ENCODE peak calls at places on chromosomes 3 and 15, in eight cellular contexts. Y is MM.1S, B is OCI-LY7, C is HCT116, A is GM23338, W is PC-9, Q is PC-3, T is hepatocyte. Z is an unnamed sample. For H3K9me2, the result is how much of the 10 kb centered on the place peaks cover.

GRCh38 chr3:116920836-116921596 is 211.4 kb downstream of the TUSC7 start:
- DNase-seq in Y (no peak), B (no peak), C (no peak), A (no peak), W (no peak), Q (peak), T (no peak), Z (peak)

GRCh38 chr15:29283371-29283770 is 13.7 kb upstream of the NSMCE3 start:
- DNase-seq in Y (no peak), B (no peak), C (no peak), A (no peak), W (no peak), Q (no peak), T (no peak), Z (no peak)

GRCh38 chr15:50241684-50242450 is 23.7 kb downstream of the HDC start:
- DNase-seq in Y (no peak), B (no peak), C (no peak), A (no peak), W (no peak), Q (peak), T (no peak), Z (peak)

GRCh38 chr15:89852342-89853005 is 37.8 kb upstream of the ANPEP start:
- DNase-seq in Y (no peak), B (no peak), C (no peak), A (no peak), W (no peak), Q (peak), T (no peak), Z (no peak)

GRCh38 chr15:68829068-68829467 is 8.4 kb upstream of the ANP32A start:
- DNase-seq in Y (peak), B (peak), C (no peak), A (peak), W (no peak), Q (peak), T (no peak), Z (peak)

GRCh38 chr3:105747621-105748165 is 121.1 kb downstream of the CBLB start:
- DNase-seq in Y (no peak), B (no peak), C (no peak), A (no peak), W (no peak), Q (no peak), T (no peak), Z (peak)

GRCh38 chr15:97977734-97978133 is 17.2 kb downstream of the ARRDC4 start:
- DNase-seq in Y (no peak), B (no peak), C (no peak), A (peak), W (peak), Q (peak), T (no peak), Z (no peak)

GRCh38 chr3:79602385-79602784 is 165.4 kb downstream of the ROBO1 start:
- DNase-seq in Y (no peak), B (no peak), C (no peak), A (no peak), W (no peak), Q (no peak), T (no peak), Z (no peak)

GRCh38 chr3:140499114-140499757 is 178.6 kb upstream of the TRIM42 start:
- DNase-seq in Y (no peak), B (peak), C (no peak), A (peak), W (no peak), Q (peak), T (peak), Z (peak)

GRCh38 chr3:128069271-128069670 is 17.0 kb downstream of the SEC61A1 start:
- DNase-seq in Y (no peak), B (no peak), C (no peak), A (no peak), W (no peak), Q (no peak), T (no peak), Z (no peak)

GRCh38 chr15:76935620-76936019 is 4.1 kb downstream of the RCN2 start:
- DNase-seq in Y (no peak), B (peak), C (no peak), A (no peak), W (no peak), Q (no peak), T (no peak), Z (no peak)

GRCh38 chr3:143307613-143308183 is 188.1 kb downstream of the CHST2 start:
- DNase-seq in Y (peak), B (no peak), C (no peak), A (no peak), W (no peak), Q (peak), T (peak), Z (peak)

GRCh38 chr3:42701371-42702065 is 1.1 kb downstream of the HHATL start:
- DNase-seq in Y (peak), B (peak), C (no peak), A (peak), W (peak), Q (peak), T (peak), Z (peak)

GRCh38 chr3:89268059-89268458 is 160.6 kb downstream of the EPHA3 start:
- DNase-seq in Y (no peak), B (no peak), C (no peak), A (no peak), W (no peak), Q (no peak), T (no peak), Z (no peak)

GRCh38 chr3:10142707-10143560 is 1.4 kb downstream of the VHL start:
- DNase-seq in Y (no peak), B (peak), C (no peak), A (peak), W (no peak), Q (peak), T (no peak), Z (peak)

GRCh38 chr15:94287794-94288246 is 56.5 kb downstream of the MCTP2 start:
- DNase-seq in Y (peak), B (peak), C (no peak), A (peak), W (no peak), Q (no peak), T (no peak), Z (no peak)

GRCh38 chr3:37941608-37942540 is 48.7 kb upstream of the VILL start:
- DNase-seq in Y (no peak), B (no peak), C (no peak), A (no peak), W (no peak), Q (no peak), T (no peak), Z (no peak)

GRCh38 chr3:173639098-173639497 is 241.6 kb downstream of the NLGN1 start:
- DNase-seq in Y (no peak), B (no peak), C (no peak), A (no peak), W (no peak), Q (no peak), T (no peak), Z (no peak)

GRCh38 chr3:126487151-126487771 is 11.6 kb upstream of the ZXDC start:
- DNase-seq in Y (peak), B (peak), C (no peak), A (peak), W (no peak), Q (peak), T (no peak), Z (peak)

GRCh38 chr3:147141516-147141915 is 264.8 kb downstream of the ZIC4 start:
- DNase-seq in Y (no peak), B (no peak), C (no peak), A (no peak), W (no peak), Q (no peak), T (no peak), Z (no peak)
- H3K9me2 ChIP-seq in Y (under half), B (under half), C (under half), A (under half), W (under half), Q (under half), T (under half), Z (under half)

GRCh38 chr3:99808163-99808794 is 9.4 kb upstream of the CMSS1 start:
- DNase-seq in Y (peak), B (peak), C (peak), A (peak), W (peak), Q (peak), T (peak), Z (peak)
- H3K9me2 ChIP-seq in Y (under half), B (under half), C (under half), A (under half), W (under half), Q (under half), T (under half), Z (under half)

GRCh38 chr15:34688699-34689098 is 66.1 kb downstream of the GJD2 start:
- DNase-seq in Y (no peak), B (no peak), C (no peak), A (no peak), W (no peak), Q (no peak), T (no peak), Z (no peak)

GRCh38 chr15:34696506-34696905 is 58.3 kb downstream of the GJD2 start:
- DNase-seq in Y (no peak), B (no peak), C (no peak), A (no peak), W (no peak), Q (no peak), T (no peak), Z (no peak)

GRCh38 chr15:34693053-34693744 is 61.6 kb downstream of the GJD2 start:
- DNase-seq in Y (no peak), B (no peak), C (no peak), A (no peak), W (no peak), Q (peak), T (no peak), Z (peak)

DNA sequence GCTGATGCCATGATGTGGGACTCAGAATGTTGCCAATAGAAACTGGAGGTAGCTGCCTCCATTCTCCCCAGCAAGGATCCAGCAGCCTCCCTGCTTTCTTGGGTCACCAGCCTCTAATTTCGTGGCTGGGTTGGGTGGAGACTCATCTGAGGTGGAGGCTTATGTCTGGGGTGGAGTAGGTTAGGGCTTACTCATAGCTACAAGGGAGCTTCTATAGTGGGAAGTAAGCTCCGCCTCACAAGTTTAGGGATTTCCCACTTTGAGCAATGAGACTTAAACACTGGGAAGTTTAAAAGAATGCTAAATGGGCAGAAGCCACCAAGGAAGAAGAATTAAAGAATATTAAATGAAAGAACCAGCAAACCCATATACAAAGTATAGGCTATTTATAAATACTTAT is 63.8 kb downstream of the GJD2 start:
- DNase-seq in Y (no peak), B (no peak), C (no peak), A (no peak), W (no peak), Q (peak), T (no peak), Z (peak)
- H3K9me2 ChIP-seq in Y (under half), B (under half), C (under half), A (under half), W (under half), Q (under half), T (under half), Z (under half)

DNA sequence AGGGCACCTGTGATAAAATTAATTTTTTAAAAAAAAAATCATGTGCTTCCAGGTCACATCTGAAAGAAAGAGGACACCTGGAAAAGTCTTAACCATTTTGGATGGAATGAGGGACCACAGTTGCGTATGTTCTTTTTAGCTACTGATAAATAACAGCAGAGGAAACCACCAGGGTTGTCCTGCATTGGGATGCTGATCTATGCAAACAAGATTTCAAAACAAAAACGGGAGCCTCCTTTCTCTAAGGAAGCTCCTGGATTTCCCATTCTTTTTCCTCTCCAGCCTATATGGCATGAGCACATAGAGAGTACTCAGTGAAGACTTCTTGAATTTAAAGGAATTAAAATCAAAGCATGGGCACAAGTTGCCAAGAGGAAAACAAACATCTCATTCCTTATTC is 145.6 kb upstream of the THBS1 start:
- DNase-seq in Y (no peak), B (no peak), C (no peak), A (peak), W (no peak), Q (no peak), T (no peak), Z (no peak)
- H3K9me2 ChIP-seq in Y (under half), B (under half), C (under half), A (under half), W (under half), Q (under half), T (under half), Z (under half)

GRCh38 chr15:81899024-81899423 is 146.8 kb downstream of the MEX3B start:
- DNase-seq in Y (no peak), B (no peak), C (no peak), A (no peak), W (no peak), Q (no peak), T (no peak), Z (no peak)

GRCh38 chr15:81901323-81901722 is 144.5 kb downstream of the MEX3B start:
- DNase-seq in Y (no peak), B (no peak), C (no peak), A (no peak), W (no peak), Q (no peak), T (no peak), Z (no peak)

GRCh38 chr15:81897011-81897677 is 148.7 kb downstream of the MEX3B start:
- DNase-seq in Y (no peak), B (no peak), C (no peak), A (no peak), W (no peak), Q (no peak), T (no peak), Z (peak)

GRCh38 chr15:81895723-81896122 is 150.1 kb downstream of the MEX3B start:
- DNase-seq in Y (no peak), B (no peak), C (no peak), A (no peak), W (no peak), Q (no peak), T (no peak), Z (no peak)

GRCh38 chr15:81899730-81900129 is 146.1 kb downstream of the MEX3B start:
- DNase-seq in Y (no peak), B (no peak), C (no peak), A (no peak), W (no peak), Q (no peak), T (no peak), Z (no peak)
- H3K9me2 ChIP-seq in Y (under half), B (under half), C (under half), A (under half), W (under half), Q (under half), T (under half), Z (under half)

GRCh38 chr3:67653425-67654098 is 850 bp downstream of the SUCLG2 start:
- DNase-seq in Y (peak), B (peak), C (no peak), A (peak), W (no peak), Q (peak), T (no peak), Z (peak)
- H3K9me2 ChIP-seq in Y (under half), B (under half), C (under half), A (under half), W (under half), Q (under half), T (under half), Z (under half)

GRCh38 chr3:144879701-144880100 is 908.1 kb downstream of the DIPK2A start:
- DNase-seq in Y (no peak), B (no peak), C (no peak), A (peak), W (no peak), Q (no peak), T (no peak), Z (no peak)
- H3K9me2 ChIP-seq in Y (under half), B (under half), C (under half), A (under half), W (under half), Q (under half), T (under half), Z (under half)

GRCh38 chr3:51815614-51816013 is 36.6 kb upstream of the IQCF6 start:
- DNase-seq in Y (no peak), B (no peak), C (no peak), A (no peak), W (no peak), Q (no peak), T (no peak), Z (no peak)
- H3K9me2 ChIP-seq in Y (under half), B (under half), C (under half), A (under half), W (under half), Q (under half), T (under half), Z (under half)